ENCODE peak calls at places on chromosomes 1 and 21, in nine cellular contexts. Y is nucleus accumbens; W is IMR-90; X is choroid plexus epithelial cell; A is T-helper 1 cell; H is HFF-Myc; R is GM13976; S is activated CD4-positive, alpha-beta T cell treated with anti-CD3 and anti-CD28 coated beads, Interleukin-2, amount 10 ng/mL, durations not matched to agents 7 days and 5 days; M is memory B cell. B is an unnamed sample.
A peak's percentile ranks its signal among the peaks of the same experiment; 100 is the strongest.

GRCh38 chr21:31991356-31992331 is 118.8 kb downstream of the HUNK start:
- DNase-seq in Y (no peak), W (no peak), X (no peak), A (no peak), H (no peak), R (no peak), S (no peak), M (no peak), B (no peak)

GRCh38 chr21:44375281-44375651 is 21.8 kb downstream of the TRPM2 start:
- DNase-seq in Y (no peak), W (no peak), X (no peak), A (peak; percentile 79), H (no peak), R (peak; percentile 41), S (peak; percentile 64), M (peak; percentile 20), B (no peak)

GRCh38 chr1:36123357-36123756 is 1.7 kb downstream of the COL8A2 start:
- DNase-seq in Y (no peak), W (no peak), X (peak; percentile 70), A (no peak), H (no peak), R (peak; percentile 75), S (no peak), M (peak; percentile 49), B (no peak)

GRCh38 chr1:84782311-84782771 is 92.1 kb upstream of the SSX2IP start:
- DNase-seq in Y (no peak), W (peak; percentile 17), X (peak; percentile 91), A (peak; percentile 53), H (no peak), R (peak; percentile 83), S (peak; percentile 78), M (peak; percentile 73), B (no peak)

GRCh38 chr1:98086796-98087195 is 166.0 kb upstream of the DPYD start:
- DNase-seq in Y (no peak), W (peak; percentile 99), X (peak; percentile 98), A (no peak), H (peak; percentile 85), R (no peak), S (no peak), M (no peak), B (peak; percentile 99)

GRCh38 chr1:115837762-115838421 is 3.0 kb downstream of the NHLH2 start:
- DNase-seq in Y (no peak), W (no peak), X (no peak), A (no peak), H (no peak), R (no peak), S (no peak), M (no peak), B (no peak)

GRCh38 chr1:113579256-113580018 is 179.8 kb downstream of the PHTF1 start:
- DNase-seq in Y (no peak), W (peak; percentile 7), X (no peak), A (no peak), H (no peak), R (no peak), S (no peak), M (no peak), B (no peak)

GRCh38 chr1:181166377-181167196 is 78.1 kb downstream of the IER5 start:
- DNase-seq in Y (no peak), W (peak; percentile 76), X (peak; percentile 88), A (peak; percentile 78), H (peak; percentile 66), R (peak; percentile 76), S (peak; percentile 83), M (peak; percentile 68), B (no peak)

GRCh38 chr21:46210378-46211136 is 18.0 kb downstream of the LSS start:
- DNase-seq in Y (no peak), W (no peak), X (no peak), A (no peak), H (no peak), R (no peak), S (no peak), M (no peak), B (no peak)

GRCh38 chr1:225425211-225425786 is 2.5 kb downstream of the LBR start:
- DNase-seq in Y (no peak), W (peak; percentile 48), X (peak; percentile 15), A (no peak), H (no peak), R (no peak), S (no peak), M (no peak), B (no peak)

GRCh38 chr1:56025942-56026341 is 553.4 kb downstream of the PLPP3 start:
- DNase-seq in Y (no peak), W (peak; percentile 28), X (peak; percentile 12), A (no peak), H (no peak), R (no peak), S (no peak), M (no peak), B (peak; percentile 19)

B was measured in kidney epithelial cell.